ENCODE peak calls at places on chromosome 12, in eight cellular contexts. N is kidney, E is substantia nigra, U is pancreas, F is brain microvascular endothelial cell, P is small intestine, R is lower lobe of right lung, W is foreskin keratinocyte. B is an unnamed sample.

GRCh38 chr12:55034218-55034617 is 14.4 kb downstream of the NEUROD4 start:
- DNase-seq in U (no peak), N (no peak), R (no peak), E (no peak), P (no peak), W (no peak), F (no peak), B (no peak)

GRCh38 chr12:77054856-77055255 is 10.5 kb downstream of the E2F7 start:
- DNase-seq in U (no peak), P (no peak), N (no peak), W (no peak), E (no peak), R (no peak), F (no peak), B (no peak)

GRCh38 chr12:75969768-75970167 is 61.8 kb downstream of the PHLDA1 start:
- DNase-seq in W (no peak), P (no peak), E (no peak), R (no peak), N (no peak), U (no peak), F (no peak), B (no peak)

GRCh38 chr12:58920102-58920955 is at the start of gene LRIG3:
- DNase-seq in U (peak; percentile 86), R (peak; percentile 89), W (peak; percentile 75), P (peak; percentile 88), E (peak; percentile 67), N (peak; percentile 96), F (peak; percentile 88), B (peak; percentile 34)

GRCh38 chr12:32170437-32170998 is 63.9 kb downstream of the BICD1 start:
- DNase-seq in U (no peak), W (no peak), N (no peak), P (no peak), F (no peak), E (no peak), R (no peak), B (no peak)

GRCh38 chr12:108141600-108142145 is 12.6 kb downstream of the WSCD2 start:
- DNase-seq in W (no peak), R (no peak), U (no peak), F (no peak), N (no peak), P (no peak), E (no peak), B (no peak)

GRCh38 chr12:34290191-34290995 is 268.1 kb downstream of the ALG10 start:
- DNase-seq in F (no peak), R (no peak), N (no peak), W (no peak), E (no peak), U (no peak), P (no peak), B (no peak)

GRCh38 chr12:50103767-50104321 is at the start of gene GPD1:
- DNase-seq in P (peak; percentile 94), F (no peak), W (no peak), R (peak; percentile 84), N (peak; percentile 90), E (peak; percentile 29), U (peak; percentile 83), B (no peak)

GRCh38 chr12:6053541-6053940 is 70.9 kb downstream of the VWF start:
- DNase-seq in E (no peak), P (no peak), F (peak; percentile 70), W (no peak), N (no peak), R (no peak), U (peak; percentile 12), B (no peak)

GRCh38 chr12:113273053-113273725 is 51.9 kb downstream of the TPCN1 start:
- DNase-seq in R (no peak), W (no peak), P (no peak), E (no peak), U (no peak), F (no peak), N (no peak), B (no peak)

GRCh38 chr12:56633465-56634241 is 3.5 kb upstream of the BAZ2A start:
- DNase-seq in F (no peak), N (no peak), R (no peak), P (no peak), U (no peak), W (no peak), E (no peak), B (no peak)

GRCh38 chr12:22275847-22276246 is 58.7 kb downstream of the ST8SIA1 start:
- DNase-seq in U (peak; percentile 29), R (peak; percentile 62), N (peak; percentile 94), F (peak; percentile 98), W (peak; percentile 97), E (no peak), P (no peak), B (peak; percentile 91)

GRCh38 chr12:110582286-110583136 is 607 bp downstream of the PPTC7 start:
- DNase-seq in E (peak; percentile 51), U (peak; percentile 60), P (peak; percentile 57), N (peak; percentile 94), F (no peak), W (peak; percentile 19), R (peak; percentile 85), B (no peak)

GRCh38 chr12:11756022-11756421 is 106.5 kb downstream of the ETV6 start:
- DNase-seq in R (no peak), N (no peak), W (no peak), E (no peak), F (no peak), P (peak; percentile 78), U (no peak), B (no peak)

GRCh38 chr12:61290473-61290872 is 969.7 kb upstream of the USP15 start:
- DNase-seq in R (no peak), N (no peak), P (no peak), F (no peak), U (no peak), W (no peak), E (no peak), B (no peak)

GRCh38 chr12:11958216-11959091 is 112.3 kb upstream of the BCL2L14 start:
- DNase-seq in P (no peak), U (no peak), N (no peak), W (peak; percentile 84), F (peak; percentile 97), R (no peak), E (no peak), B (peak; percentile 87)

DNA sequence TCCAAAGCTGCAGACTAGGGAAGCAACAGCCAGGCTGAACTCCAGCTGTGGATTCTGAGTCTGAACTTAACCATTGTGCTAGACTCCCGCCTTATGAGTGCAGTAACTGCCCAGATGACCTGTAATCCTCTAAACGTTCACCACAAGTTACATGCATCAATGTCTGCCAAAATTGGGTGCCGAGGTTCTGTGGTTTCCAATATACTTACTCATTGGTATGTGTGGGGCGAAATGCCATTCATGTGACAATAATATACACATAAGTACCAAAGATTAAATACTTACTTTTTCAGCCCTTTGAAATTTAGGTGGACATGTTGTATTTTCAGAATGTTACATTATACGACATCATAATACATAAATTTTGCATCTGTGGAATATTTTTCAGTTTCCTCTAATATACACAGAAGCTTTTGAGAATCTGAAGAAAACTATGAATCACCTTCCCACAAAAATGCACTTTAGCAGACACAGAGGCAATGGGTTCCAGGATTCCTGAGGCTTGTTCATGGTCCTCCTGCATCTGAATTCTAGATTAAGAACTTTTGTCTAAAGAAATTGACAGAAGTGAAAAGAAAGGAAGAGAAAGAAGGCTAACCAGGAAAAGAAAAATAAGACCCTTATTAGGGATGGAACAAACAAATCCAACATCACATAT is 31.7 kb downstream of the GRIP1 start:
- DNase-seq in R (no peak), W (peak; percentile 81), P (no peak), U (no peak), N (no peak), E (no peak), F (peak; percentile 93), B (peak; percentile 57)
- H3K27ac ChIP-seq in R (no peak overlapping the region), W (no peak overlapping the region), P (no peak overlapping the region), U (no peak overlapping the region), N (no peak overlapping the region), E (no peak overlapping the region), F (peak overlapping the region; percentile 63), B (peak overlapping the region; percentile 40)

DNA sequence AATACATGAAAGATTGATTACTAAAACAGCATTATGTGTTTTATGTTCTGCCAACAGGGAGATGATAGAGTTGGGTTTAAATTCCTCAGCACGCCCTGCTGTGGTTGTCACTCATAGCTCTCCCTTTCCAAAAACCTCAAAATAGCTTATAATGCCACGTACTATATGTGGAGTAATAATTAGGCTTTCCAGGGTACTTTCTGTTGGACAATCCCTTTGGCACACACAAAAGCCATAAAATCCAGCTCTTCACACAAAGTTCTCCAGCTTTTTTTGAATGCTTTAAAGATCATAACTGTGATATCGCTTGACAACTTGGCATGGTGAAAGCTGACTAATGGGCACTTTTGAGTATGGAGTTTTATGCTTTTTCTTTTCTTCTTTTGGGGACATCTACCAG is 145.3 kb upstream of the DCN start:
- DNase-seq in U (no peak), N (no peak), E (no peak), W (no peak), P (no peak), F (no peak), R (no peak), B (no peak)
- H3K27ac ChIP-seq in U (no peak overlapping the region), N (no peak overlapping the region), E (no peak overlapping the region), W (no peak overlapping the region), P (no peak overlapping the region), F (no peak overlapping the region), R (no peak overlapping the region), B (no peak overlapping the region)

GRCh38 chr12:27762757-27763156 is 17.3 kb upstream of the KLHL42 start:
- DNase-seq in R (no peak), P (no peak), W (no peak), U (no peak), F (no peak), N (no peak), E (no peak), B (no peak)
- H3K27ac ChIP-seq in R (no peak overlapping the region), P (no peak overlapping the region), W (no peak overlapping the region), U (no peak overlapping the region), F (no peak overlapping the region), N (no peak overlapping the region), E (no peak overlapping the region), B (no peak overlapping the region)

GRCh38 chr12:93780115-93780641 is 103.0 kb downstream of the CRADD start:
- DNase-seq in N (no peak), P (no peak), R (no peak), U (no peak), E (no peak), W (no peak), F (no peak), B (no peak)

GRCh38 chr12:93784339-93785086 is 107.3 kb downstream of the CRADD start:
- DNase-seq in F (peak; percentile 63), R (no peak), N (no peak), U (peak; percentile 11), W (no peak), E (no peak), P (peak; percentile 43), B (no peak)

GRCh38 chr12:93783827-93784226 is 106.7 kb downstream of the CRADD start:
- DNase-seq in F (no peak), W (no peak), R (no peak), P (no peak), N (no peak), U (no peak), E (no peak), B (no peak)

GRCh38 chr12:93785262-93786010 is 108.3 kb downstream of the CRADD start:
- DNase-seq in E (no peak), N (peak; percentile 69), F (peak; percentile 96), R (no peak), P (peak; percentile 75), U (peak; percentile 10), W (peak; percentile 91), B (peak; percentile 66)

DNA sequence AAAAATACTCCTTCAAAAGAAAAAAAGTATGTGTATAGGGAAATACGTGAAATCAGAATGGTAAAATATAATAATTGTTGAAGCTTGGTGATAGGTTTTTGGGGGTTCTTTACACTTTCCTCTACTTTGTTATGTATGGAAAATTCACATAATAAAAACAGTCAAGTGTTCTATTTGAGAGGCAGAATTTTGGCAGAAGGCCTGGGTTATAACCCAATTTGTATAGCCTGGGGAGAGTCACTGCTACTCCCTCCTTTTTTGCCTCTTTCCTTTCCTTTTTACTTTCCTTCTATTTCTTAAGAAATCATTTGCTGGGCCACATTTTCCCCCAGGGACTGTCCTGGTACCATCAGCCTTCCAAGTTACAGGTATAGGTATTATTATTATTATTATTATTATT is 105.7 kb downstream of the CRADD start:
- DNase-seq in E (no peak), U (no peak), W (no peak), F (no peak), R (no peak), N (no peak), P (no peak), B (no peak)
- H3K27ac ChIP-seq in E (no peak overlapping the region), U (no peak overlapping the region), W (no peak overlapping the region), F (no peak overlapping the region), R (no peak overlapping the region), N (no peak overlapping the region), P (no peak overlapping the region), B (no peak overlapping the region)

B was measured in epithelial cell of prostate.